ENCODE peak calls at places on chromosomes 6 and 20, in five cellular contexts. One of them, this sample, is unnamed.

GRCh38 chr20:61285152-61285645 is 33.1 kb downstream of the CDH4 start:
- DNase-seq in GM12878: no peak
- DNase-seq in GM23248: no peak
- DNase-seq in fibroblast of lung: no peak
- DNase-seq in mammary epithelial cell: no peak
- DNase-seq in this sample: no peak

GRCh38 chr20:45322952-45323383 is 14.9 kb upstream of the MATN4 start:
- DNase-seq in GM12878: no peak
- DNase-seq in GM23248: peak; percentile 53
- DNase-seq in fibroblast of lung: peak; percentile 58
- DNase-seq in mammary epithelial cell: peak; percentile 51
- DNase-seq in this sample: peak; percentile 65

GRCh38 chr6:87561012-87561411 is 28.8 kb downstream of the RARS2 start:
- DNase-seq in GM12878: no peak
- DNase-seq in GM23248: no peak
- DNase-seq in fibroblast of lung: no peak
- DNase-seq in mammary epithelial cell: no peak
- DNase-seq in this sample: no peak

GRCh38 chr6:12075067-12075563 is 63.0 kb downstream of the HIVEP1 start:
- DNase-seq in GM12878: no peak
- DNase-seq in GM23248: peak; percentile 25
- DNase-seq in fibroblast of lung: peak; percentile 36
- DNase-seq in mammary epithelial cell: peak; percentile 45
- DNase-seq in this sample: no peak

GRCh38 chr6:133843098-133843497 is 45.8 kb upstream of the TCF21 start:
- DNase-seq in GM12878: no peak
- DNase-seq in GM23248: no peak
- DNase-seq in fibroblast of lung: no peak
- DNase-seq in mammary epithelial cell: no peak
- DNase-seq in this sample: no peak

GRCh38 chr6:134247271-134247833 is 70.6 kb downstream of the SGK1 start:
- DNase-seq in GM12878: peak; percentile 97
- DNase-seq in GM23248: no peak
- DNase-seq in fibroblast of lung: no peak
- DNase-seq in mammary epithelial cell: peak; percentile 78
- DNase-seq in this sample: peak; percentile 12

GRCh38 chr6:152848919-152849318 is 98.3 kb downstream of the VIP start:
- DNase-seq in GM12878: no peak
- DNase-seq in GM23248: no peak
- DNase-seq in fibroblast of lung: no peak
- DNase-seq in mammary epithelial cell: no peak
- DNase-seq in this sample: no peak

GRCh38 chr6:42511803-42512422 is 51.9 kb upstream of the UBR2 start:
- DNase-seq in GM12878: no peak
- DNase-seq in GM23248: peak; percentile 80
- DNase-seq in fibroblast of lung: peak; percentile 66
- DNase-seq in mammary epithelial cell: no peak
- DNase-seq in this sample: no peak

GRCh38 chr6:23511797-23512196 is 614.2 kb upstream of the NRSN1 start:
- DNase-seq in GM12878: no peak
- DNase-seq in GM23248: no peak
- DNase-seq in fibroblast of lung: no peak
- DNase-seq in mammary epithelial cell: no peak
- DNase-seq in this sample: no peak

GRCh38 chr6:11200356-11200755 is 32.1 kb downstream of the NEDD9 start:
- DNase-seq in GM12878: no peak
- DNase-seq in GM23248: peak; percentile 56
- DNase-seq in fibroblast of lung: no peak
- DNase-seq in mammary epithelial cell: no peak
- DNase-seq in this sample: no peak

GRCh38 chr6:83153958-83154357 is 39.1 kb downstream of the PGM3 start:
- DNase-seq in GM12878: no peak
- DNase-seq in GM23248: peak; percentile 3
- DNase-seq in fibroblast of lung: no peak
- DNase-seq in mammary epithelial cell: no peak
- DNase-seq in this sample: peak; percentile 11

GRCh38 chr6:99330159-99330558 is 19.3 kb downstream of the FAXC start:
- DNase-seq in GM12878: peak; percentile 71
- DNase-seq in GM23248: peak; percentile 81
- DNase-seq in fibroblast of lung: peak; percentile 79
- DNase-seq in mammary epithelial cell: peak; percentile 63
- DNase-seq in this sample: peak; percentile 82

GRCh38 chr6:69863766-69864165 is 2.6 kb upstream of the COL19A1 start:
- DNase-seq in GM12878: no peak
- DNase-seq in GM23248: no peak
- DNase-seq in fibroblast of lung: no peak
- DNase-seq in mammary epithelial cell: no peak
- DNase-seq in this sample: no peak

GRCh38 chr20:43055181-43055884 is 134.4 kb downstream of the PTPRT start:
- DNase-seq in GM12878: no peak
- DNase-seq in GM23248: no peak
- DNase-seq in fibroblast of lung: no peak
- DNase-seq in mammary epithelial cell: no peak
- DNase-seq in this sample: no peak

GRCh38 chr6:2162089-2162465 is 83.3 kb downstream of the GMDS start:
- DNase-seq in GM12878: no peak
- DNase-seq in GM23248: peak; percentile 17
- DNase-seq in fibroblast of lung: no peak
- DNase-seq in mammary epithelial cell: peak; percentile 76
- DNase-seq in this sample: no peak

GRCh38 chr20:60459212-60459611 is 501.0 kb downstream of the CDH26 start:
- DNase-seq in GM12878: no peak
- DNase-seq in GM23248: no peak
- DNase-seq in fibroblast of lung: no peak
- DNase-seq in mammary epithelial cell: no peak
- DNase-seq in this sample: no peak

GRCh38 chr6:132298344-132298949 is 102.8 kb downstream of the MOXD1 start:
- DNase-seq in GM12878: no peak
- DNase-seq in GM23248: peak; percentile 64
- DNase-seq in fibroblast of lung: peak; percentile 70
- DNase-seq in mammary epithelial cell: peak; percentile 23
- DNase-seq in this sample: peak; percentile 73

GRCh38 chr6:73248192-73248898 is 14.7 kb downstream of the KHDC1 start:
- DNase-seq in GM12878: no peak
- DNase-seq in GM23248: no peak
- DNase-seq in fibroblast of lung: no peak
- DNase-seq in mammary epithelial cell: no peak
- DNase-seq in this sample: no peak

GRCh38 chr6:30963641-30964040 is 19.9 kb upstream of the MUC21 start:
- DNase-seq in GM12878: no peak
- DNase-seq in GM23248: peak; percentile 18
- DNase-seq in fibroblast of lung: peak; percentile 51
- DNase-seq in mammary epithelial cell: no peak
- DNase-seq in this sample: no peak

GRCh38 chr6:51868591-51869355 is 218.6 kb downstream of the PKHD1 start:
- DNase-seq in GM12878: no peak
- DNase-seq in GM23248: no peak
- DNase-seq in fibroblast of lung: no peak
- DNase-seq in mammary epithelial cell: no peak
- DNase-seq in this sample: no peak

GRCh38 chr6:106165885-106166485 is 79.8 kb downstream of the PRDM1 start:
- DNase-seq in GM12878: no peak
- DNase-seq in GM23248: no peak
- DNase-seq in fibroblast of lung: peak; percentile 66
- DNase-seq in mammary epithelial cell: peak; percentile 65
- DNase-seq in this sample: no peak

GRCh38 chr6:56374841-56375369 is 127.5 kb upstream of the COL21A1 start:
- DNase-seq in GM12878: no peak
- DNase-seq in GM23248: peak; percentile 86
- DNase-seq in fibroblast of lung: peak; percentile 88
- DNase-seq in mammary epithelial cell: peak; percentile 62
- DNase-seq in this sample: no peak

GRCh38 chr20:37905969-37906613 is 3.2 kb downstream of the VSTM2L start:
- DNase-seq in GM12878: no peak
- DNase-seq in GM23248: no peak
- DNase-seq in fibroblast of lung: no peak
- DNase-seq in mammary epithelial cell: no peak
- DNase-seq in this sample: no peak

GRCh38 chr20:38650010-38650409 is 48.4 kb downstream of the ARHGAP40 start:
- DNase-seq in GM12878: no peak
- DNase-seq in GM23248: no peak
- DNase-seq in fibroblast of lung: no peak
- DNase-seq in mammary epithelial cell: no peak
- DNase-seq in this sample: no peak

GRCh38 chr6:56073315-56073714 is 174.1 kb downstream of the COL21A1 start:
- DNase-seq in GM12878: no peak
- DNase-seq in GM23248: peak; percentile 74
- DNase-seq in fibroblast of lung: peak; percentile 38
- DNase-seq in mammary epithelial cell: no peak
- DNase-seq in this sample: no peak

GRCh38 chr6:134875367-134875766 is 74.5 kb downstream of the ALDH8A1 start:
- DNase-seq in GM12878: no peak
- DNase-seq in GM23248: no peak
- DNase-seq in fibroblast of lung: peak; percentile 25
- DNase-seq in mammary epithelial cell: peak; percentile 39
- DNase-seq in this sample: no peak

GRCh38 chr6:43054206-43054943 is 724 bp upstream of the CUL7 start:
- DNase-seq in GM12878: no peak
- DNase-seq in GM23248: peak; percentile 21
- DNase-seq in fibroblast of lung: no peak
- DNase-seq in mammary epithelial cell: no peak
- DNase-seq in this sample: no peak

DNA sequence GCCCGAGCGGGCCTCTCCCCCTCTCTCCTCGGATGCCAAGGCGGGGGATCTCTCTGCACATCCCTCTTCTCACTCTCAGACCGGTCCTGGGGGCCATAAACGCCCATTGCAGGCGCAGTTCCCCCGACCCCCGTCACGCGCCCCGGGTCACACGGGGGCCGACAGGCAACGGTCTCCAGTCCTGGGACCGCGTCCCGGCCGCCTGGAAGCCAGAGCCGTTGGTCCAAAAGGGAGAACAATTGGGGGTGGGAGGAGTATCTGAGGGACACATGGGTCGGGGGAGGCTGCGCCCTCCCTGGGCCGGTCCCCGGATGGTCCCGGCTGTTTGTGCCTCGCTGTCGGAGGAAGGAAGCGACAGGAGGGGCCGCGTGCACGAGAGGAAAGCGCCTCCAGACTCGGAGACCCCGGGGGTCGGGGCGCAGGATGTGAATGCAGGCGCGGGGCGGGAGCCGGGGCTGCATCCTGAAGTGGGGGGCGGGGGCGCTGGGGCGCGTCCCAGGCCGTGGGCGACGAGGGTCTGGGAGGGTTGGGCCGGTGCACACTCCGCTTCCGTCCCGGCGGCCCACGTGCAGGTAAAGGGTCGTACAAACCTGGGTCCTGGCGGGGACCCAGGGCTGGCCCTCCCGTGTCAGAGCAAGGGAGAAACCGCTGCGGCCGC is 903 bp downstream of the SLC4A11 start:
- DNase-seq in GM12878: no peak
- DNase-seq in GM23248: no peak
- DNase-seq in fibroblast of lung: no peak
- DNase-seq in mammary epithelial cell: no peak
- DNase-seq in this sample: no peak
- TF ChIP-seq EZH2 in GM12878: no peak
- TF ChIP-seq EZH2 in GM23248: peak; percentile 66
- TF ChIP-seq EZH2 in fibroblast of lung: peak; percentile 60
- TF ChIP-seq EZH2 in mammary epithelial cell: no peak
- TF ChIP-seq EZH2 in this sample: peak; percentile 69

DNA sequence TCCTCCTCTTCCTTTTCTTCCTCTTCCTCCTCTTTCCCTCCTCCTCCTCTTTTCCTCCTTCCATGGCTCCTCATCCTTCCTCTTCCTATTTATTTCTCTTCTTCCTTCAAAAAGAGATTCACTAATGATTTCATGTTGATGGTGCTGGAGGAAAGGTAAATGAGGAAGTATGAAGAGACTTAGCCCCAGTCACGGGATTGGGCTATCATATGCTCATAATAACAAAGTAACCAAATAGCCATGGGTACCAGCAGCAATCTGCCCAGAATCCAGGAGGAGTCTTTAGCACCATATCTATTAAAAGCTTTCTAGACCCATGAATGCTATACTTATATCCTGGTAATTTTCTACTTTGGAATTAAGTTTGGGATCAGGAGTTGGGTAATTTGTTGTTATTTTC is 910.9 kb upstream of the MAP3K7 start:
- DNase-seq in GM12878: no peak
- DNase-seq in GM23248: no peak
- DNase-seq in fibroblast of lung: no peak
- DNase-seq in mammary epithelial cell: no peak
- DNase-seq in this sample: no peak
- TF ChIP-seq EZH2 in GM12878: no peak
- TF ChIP-seq EZH2 in GM23248: no peak
- TF ChIP-seq EZH2 in fibroblast of lung: no peak
- TF ChIP-seq EZH2 in mammary epithelial cell: no peak
- TF ChIP-seq EZH2 in this sample: no peak

GRCh38 chr20:40691566-40692239 is 2.7 kb upstream of the MAFB start:
- DNase-seq in GM12878: no peak
- DNase-seq in GM23248: no peak
- DNase-seq in fibroblast of lung: no peak
- DNase-seq in mammary epithelial cell: no peak
- DNase-seq in this sample: no peak

GRCh38 chr20:40689100-40689942 is at the start of gene MAFB:
- DNase-seq in GM12878: no peak
- DNase-seq in GM23248: peak; percentile 98
- DNase-seq in fibroblast of lung: peak; percentile 94
- DNase-seq in mammary epithelial cell: peak; percentile 77
- DNase-seq in this sample: peak; percentile 96

GRCh38 chr20:40692240-40693011 is 3.4 kb upstream of the MAFB start:
- DNase-seq in GM12878: no peak
- DNase-seq in GM23248: no peak
- DNase-seq in fibroblast of lung: no peak
- DNase-seq in mammary epithelial cell: no peak
- DNase-seq in this sample: no peak

GRCh38 chr20:40689943-40690835 is 1.2 kb upstream of the MAFB start:
- DNase-seq in GM12878: no peak
- DNase-seq in GM23248: peak; percentile 97
- DNase-seq in fibroblast of lung: peak; percentile 93
- DNase-seq in mammary epithelial cell: peak; percentile 79
- DNase-seq in this sample: peak; percentile 95

GRCh38 chr20:40690836-40691565 is 2.0 kb upstream of the MAFB start:
- DNase-seq in GM12878: no peak
- DNase-seq in GM23248: no peak
- DNase-seq in fibroblast of lung: no peak
- DNase-seq in mammary epithelial cell: no peak
- DNase-seq in this sample: no peak
- TF ChIP-seq EZH2 in GM12878: no peak
- TF ChIP-seq EZH2 in GM23248: no peak
- TF ChIP-seq EZH2 in fibroblast of lung: peak; percentile 55
- TF ChIP-seq EZH2 in mammary epithelial cell: no peak
- TF ChIP-seq EZH2 in this sample: peak; percentile 81

GRCh38 chr6:44444853-44445252 is 57.3 kb downstream of the CDC5L start:
- DNase-seq in GM12878: no peak
- DNase-seq in GM23248: no peak
- DNase-seq in fibroblast of lung: no peak
- DNase-seq in mammary epithelial cell: no peak
- DNase-seq in this sample: no peak

GRCh38 chr6:44442235-44442634 is 54.7 kb downstream of the CDC5L start:
- DNase-seq in GM12878: no peak
- DNase-seq in GM23248: no peak
- DNase-seq in fibroblast of lung: no peak
- DNase-seq in mammary epithelial cell: no peak
- DNase-seq in this sample: no peak

GRCh38 chr6:44441091-44441855 is 53.8 kb downstream of the CDC5L start:
- DNase-seq in GM12878: no peak
- DNase-seq in GM23248: no peak
- DNase-seq in fibroblast of lung: no peak
- DNase-seq in mammary epithelial cell: no peak
- DNase-seq in this sample: no peak

GRCh38 chr6:44439270-44440045 is 52.0 kb downstream of the CDC5L start:
- DNase-seq in GM12878: no peak
- DNase-seq in GM23248: peak; percentile 78
- DNase-seq in fibroblast of lung: peak; percentile 85
- DNase-seq in mammary epithelial cell: peak; percentile 53
- DNase-seq in this sample: no peak

GRCh38 chr6:44442833-44443444 is 55.4 kb downstream of the CDC5L start:
- DNase-seq in GM12878: no peak
- DNase-seq in GM23248: no peak
- DNase-seq in fibroblast of lung: no peak
- DNase-seq in mammary epithelial cell: no peak
- DNase-seq in this sample: no peak
- TF ChIP-seq EZH2 in GM12878: no peak
- TF ChIP-seq EZH2 in GM23248: no peak
- TF ChIP-seq EZH2 in fibroblast of lung: no peak
- TF ChIP-seq EZH2 in mammary epithelial cell: no peak
- TF ChIP-seq EZH2 in this sample: no peak

This sample was measured in hepatocyte.